ENCODE peak calls at places on chromosomes 13 and 19, in seven cellular contexts. One of them, this sample, is unnamed.

GRCh38 chr13:100547805-100548204 is 40.8 kb downstream of the GGACT start:
- DNase-seq in NCI-H460: no peak
- DNase-seq in fibroblast of gingiva: peak; percentile 71
- DNase-seq in stimulated activated CD8-positive, alpha-beta memory T cell treated with anti-CD3 and anti-CD28 coated beads, Interleukin-2, amount 100 ng/mL, for 48 hours: no peak
- DNase-seq in T-cell: no peak
- DNase-seq in NCI-H748 treated with DMSO at 0.1 percent for 48 hours: no peak
- DNase-seq in T follicular helper cell: no peak
- DNase-seq in this sample: no peak

GRCh38 chr13:44854264-44855060 is 134.8 kb downstream of the NUFIP1 start:
- DNase-seq in NCI-H460: no peak
- DNase-seq in fibroblast of gingiva: no peak
- DNase-seq in stimulated activated CD8-positive, alpha-beta memory T cell treated with anti-CD3 and anti-CD28 coated beads, Interleukin-2, amount 100 ng/mL, for 48 hours: no peak
- DNase-seq in T-cell: no peak
- DNase-seq in NCI-H748 treated with DMSO at 0.1 percent for 48 hours: peak; percentile 79
- DNase-seq in T follicular helper cell: no peak
- DNase-seq in this sample: no peak

GRCh38 chr19:49042177-49042576 is 1.5 kb upstream of the CGB5 start:
- DNase-seq in NCI-H460: no peak
- DNase-seq in fibroblast of gingiva: no peak
- DNase-seq in stimulated activated CD8-positive, alpha-beta memory T cell treated with anti-CD3 and anti-CD28 coated beads, Interleukin-2, amount 100 ng/mL, for 48 hours: no peak
- DNase-seq in T-cell: no peak
- DNase-seq in NCI-H748 treated with DMSO at 0.1 percent for 48 hours: no peak
- DNase-seq in T follicular helper cell: no peak
- DNase-seq in this sample: no peak

GRCh38 chr19:10003271-10003670 is 7.0 kb downstream of the COL5A3 start:
- DNase-seq in NCI-H460: no peak
- DNase-seq in fibroblast of gingiva: no peak
- DNase-seq in stimulated activated CD8-positive, alpha-beta memory T cell treated with anti-CD3 and anti-CD28 coated beads, Interleukin-2, amount 100 ng/mL, for 48 hours: no peak
- DNase-seq in T-cell: no peak
- DNase-seq in NCI-H748 treated with DMSO at 0.1 percent for 48 hours: no peak
- DNase-seq in T follicular helper cell: no peak
- DNase-seq in this sample: no peak

GRCh38 chr13:26941345-26942174 is 181.0 kb upstream of the GPR12 start:
- DNase-seq in NCI-H460: no peak
- DNase-seq in fibroblast of gingiva: no peak
- DNase-seq in stimulated activated CD8-positive, alpha-beta memory T cell treated with anti-CD3 and anti-CD28 coated beads, Interleukin-2, amount 100 ng/mL, for 48 hours: peak; percentile 4
- DNase-seq in T-cell: no peak
- DNase-seq in NCI-H748 treated with DMSO at 0.1 percent for 48 hours: no peak
- DNase-seq in T follicular helper cell: no peak
- DNase-seq in this sample: no peak

GRCh38 chr19:47002106-47002766 is 17.4 kb upstream of the NPAS1 start:
- DNase-seq in NCI-H460: no peak
- DNase-seq in fibroblast of gingiva: no peak
- DNase-seq in stimulated activated CD8-positive, alpha-beta memory T cell treated with anti-CD3 and anti-CD28 coated beads, Interleukin-2, amount 100 ng/mL, for 48 hours: no peak
- DNase-seq in T-cell: no peak
- DNase-seq in NCI-H748 treated with DMSO at 0.1 percent for 48 hours: no peak
- DNase-seq in T follicular helper cell: no peak
- DNase-seq in this sample: no peak

GRCh38 chr13:104143760-104144406 is 1077.7 kb upstream of the SLC10A2 start:
- DNase-seq in NCI-H460: no peak
- DNase-seq in fibroblast of gingiva: no peak
- DNase-seq in stimulated activated CD8-positive, alpha-beta memory T cell treated with anti-CD3 and anti-CD28 coated beads, Interleukin-2, amount 100 ng/mL, for 48 hours: no peak
- DNase-seq in T-cell: no peak
- DNase-seq in NCI-H748 treated with DMSO at 0.1 percent for 48 hours: peak; percentile 51
- DNase-seq in T follicular helper cell: no peak
- DNase-seq in this sample: no peak

GRCh38 chr19:42495663-42496062 is 32.6 kb downstream of the CEACAM1 start:
- DNase-seq in NCI-H460: no peak
- DNase-seq in fibroblast of gingiva: no peak
- DNase-seq in stimulated activated CD8-positive, alpha-beta memory T cell treated with anti-CD3 and anti-CD28 coated beads, Interleukin-2, amount 100 ng/mL, for 48 hours: no peak
- DNase-seq in T-cell: no peak
- DNase-seq in NCI-H748 treated with DMSO at 0.1 percent for 48 hours: no peak
- DNase-seq in T follicular helper cell: no peak
- DNase-seq in this sample: no peak

GRCh38 chr13:103466761-103467160 is 400.5 kb upstream of the SLC10A2 start:
- DNase-seq in NCI-H460: no peak
- DNase-seq in fibroblast of gingiva: no peak
- DNase-seq in stimulated activated CD8-positive, alpha-beta memory T cell treated with anti-CD3 and anti-CD28 coated beads, Interleukin-2, amount 100 ng/mL, for 48 hours: no peak
- DNase-seq in T-cell: no peak
- DNase-seq in NCI-H748 treated with DMSO at 0.1 percent for 48 hours: no peak
- DNase-seq in T follicular helper cell: no peak
- DNase-seq in this sample: no peak

GRCh38 chr19:56837492-56837891 is 3.0 kb downstream of the PEG3 start:
- DNase-seq in NCI-H460: no peak
- DNase-seq in fibroblast of gingiva: no peak
- DNase-seq in stimulated activated CD8-positive, alpha-beta memory T cell treated with anti-CD3 and anti-CD28 coated beads, Interleukin-2, amount 100 ng/mL, for 48 hours: no peak
- DNase-seq in T-cell: no peak
- DNase-seq in NCI-H748 treated with DMSO at 0.1 percent for 48 hours: no peak
- DNase-seq in T follicular helper cell: no peak
- DNase-seq in this sample: no peak

GRCh38 chr19:28403698-28404099 is 809.3 kb downstream of the UQCRFS1 start:
- DNase-seq in NCI-H460: no peak
- DNase-seq in fibroblast of gingiva: no peak
- DNase-seq in stimulated activated CD8-positive, alpha-beta memory T cell treated with anti-CD3 and anti-CD28 coated beads, Interleukin-2, amount 100 ng/mL, for 48 hours: no peak
- DNase-seq in T-cell: no peak
- DNase-seq in NCI-H748 treated with DMSO at 0.1 percent for 48 hours: no peak
- DNase-seq in T follicular helper cell: no peak
- DNase-seq in this sample: no peak

GRCh38 chr19:32708457-32708856 is 11.1 kb upstream of the TDRD12 start:
- DNase-seq in NCI-H460: no peak
- DNase-seq in fibroblast of gingiva: no peak
- DNase-seq in stimulated activated CD8-positive, alpha-beta memory T cell treated with anti-CD3 and anti-CD28 coated beads, Interleukin-2, amount 100 ng/mL, for 48 hours: no peak
- DNase-seq in T-cell: no peak
- DNase-seq in NCI-H748 treated with DMSO at 0.1 percent for 48 hours: no peak
- DNase-seq in T follicular helper cell: no peak
- DNase-seq in this sample: no peak

GRCh38 chr19:1055886-1056620 is 10.9 kb upstream of the ARHGAP45 start:
- DNase-seq in NCI-H460: no peak
- DNase-seq in fibroblast of gingiva: no peak
- DNase-seq in stimulated activated CD8-positive, alpha-beta memory T cell treated with anti-CD3 and anti-CD28 coated beads, Interleukin-2, amount 100 ng/mL, for 48 hours: no peak
- DNase-seq in T-cell: no peak
- DNase-seq in NCI-H748 treated with DMSO at 0.1 percent for 48 hours: no peak
- DNase-seq in T follicular helper cell: no peak
- DNase-seq in this sample: no peak

GRCh38 chr13:28313579-28313978 is 175.2 kb downstream of the PAN3 start:
- DNase-seq in NCI-H460: no peak
- DNase-seq in fibroblast of gingiva: peak; percentile 39
- DNase-seq in stimulated activated CD8-positive, alpha-beta memory T cell treated with anti-CD3 and anti-CD28 coated beads, Interleukin-2, amount 100 ng/mL, for 48 hours: no peak
- DNase-seq in T-cell: no peak
- DNase-seq in NCI-H748 treated with DMSO at 0.1 percent for 48 hours: no peak
- DNase-seq in T follicular helper cell: no peak
- DNase-seq in this sample: no peak

GRCh38 chr13:30329009-30329585 is 21.7 kb upstream of the KATNAL1 start:
- DNase-seq in NCI-H460: no peak
- DNase-seq in fibroblast of gingiva: no peak
- DNase-seq in stimulated activated CD8-positive, alpha-beta memory T cell treated with anti-CD3 and anti-CD28 coated beads, Interleukin-2, amount 100 ng/mL, for 48 hours: no peak
- DNase-seq in T-cell: no peak
- DNase-seq in NCI-H748 treated with DMSO at 0.1 percent for 48 hours: no peak
- DNase-seq in T follicular helper cell: no peak
- DNase-seq in this sample: no peak

GRCh38 chr13:42819712-42820111 is 38.3 kb downstream of the FAM216B start:
- DNase-seq in NCI-H460: no peak
- DNase-seq in fibroblast of gingiva: no peak
- DNase-seq in stimulated activated CD8-positive, alpha-beta memory T cell treated with anti-CD3 and anti-CD28 coated beads, Interleukin-2, amount 100 ng/mL, for 48 hours: no peak
- DNase-seq in T-cell: no peak
- DNase-seq in NCI-H748 treated with DMSO at 0.1 percent for 48 hours: no peak
- DNase-seq in T follicular helper cell: no peak
- DNase-seq in this sample: no peak

GRCh38 chr13:68428292-68428691 is 1198.2 kb upstream of the PCDH9 start:
- DNase-seq in NCI-H460: no peak
- DNase-seq in fibroblast of gingiva: no peak
- DNase-seq in stimulated activated CD8-positive, alpha-beta memory T cell treated with anti-CD3 and anti-CD28 coated beads, Interleukin-2, amount 100 ng/mL, for 48 hours: no peak
- DNase-seq in T-cell: no peak
- DNase-seq in NCI-H748 treated with DMSO at 0.1 percent for 48 hours: no peak
- DNase-seq in T follicular helper cell: no peak
- DNase-seq in this sample: no peak

GRCh38 chr13:24491853-24492252 is 20.7 kb downstream of the PARP4 start:
- DNase-seq in NCI-H460: no peak
- DNase-seq in fibroblast of gingiva: no peak
- DNase-seq in stimulated activated CD8-positive, alpha-beta memory T cell treated with anti-CD3 and anti-CD28 coated beads, Interleukin-2, amount 100 ng/mL, for 48 hours: no peak
- DNase-seq in T-cell: no peak
- DNase-seq in NCI-H748 treated with DMSO at 0.1 percent for 48 hours: no peak
- DNase-seq in T follicular helper cell: no peak
- DNase-seq in this sample: no peak

GRCh38 chr13:20395061-20395916 is 130.4 kb downstream of the CRYL1 start:
- DNase-seq in NCI-H460: no peak
- DNase-seq in fibroblast of gingiva: no peak
- DNase-seq in stimulated activated CD8-positive, alpha-beta memory T cell treated with anti-CD3 and anti-CD28 coated beads, Interleukin-2, amount 100 ng/mL, for 48 hours: no peak
- DNase-seq in T-cell: no peak
- DNase-seq in NCI-H748 treated with DMSO at 0.1 percent for 48 hours: no peak
- DNase-seq in T follicular helper cell: no peak
- DNase-seq in this sample: no peak

GRCh38 chr13:99086149-99086868 is 108.4 kb upstream of the DOCK9 start:
- DNase-seq in NCI-H460: peak; percentile 20
- DNase-seq in fibroblast of gingiva: peak; percentile 49
- DNase-seq in stimulated activated CD8-positive, alpha-beta memory T cell treated with anti-CD3 and anti-CD28 coated beads, Interleukin-2, amount 100 ng/mL, for 48 hours: peak; percentile 45
- DNase-seq in T-cell: peak; percentile 60
- DNase-seq in NCI-H748 treated with DMSO at 0.1 percent for 48 hours: no peak
- DNase-seq in T follicular helper cell: peak; percentile 57
- DNase-seq in this sample: peak; percentile 60

GRCh38 chr13:59568306-59568705 is 595.4 kb downstream of the DIAPH3 start:
- DNase-seq in NCI-H460: no peak
- DNase-seq in fibroblast of gingiva: no peak
- DNase-seq in stimulated activated CD8-positive, alpha-beta memory T cell treated with anti-CD3 and anti-CD28 coated beads, Interleukin-2, amount 100 ng/mL, for 48 hours: no peak
- DNase-seq in T-cell: no peak
- DNase-seq in NCI-H748 treated with DMSO at 0.1 percent for 48 hours: no peak
- DNase-seq in T follicular helper cell: no peak
- DNase-seq in this sample: no peak

GRCh38 chr19:20928371-20928770 is 5.3 kb downstream of the ZNF85 start:
- DNase-seq in NCI-H460: no peak
- DNase-seq in fibroblast of gingiva: peak; percentile 3
- DNase-seq in stimulated activated CD8-positive, alpha-beta memory T cell treated with anti-CD3 and anti-CD28 coated beads, Interleukin-2, amount 100 ng/mL, for 48 hours: no peak
- DNase-seq in T-cell: no peak
- DNase-seq in NCI-H748 treated with DMSO at 0.1 percent for 48 hours: no peak
- DNase-seq in T follicular helper cell: no peak
- DNase-seq in this sample: no peak

GRCh38 chr19:38142176-38143035 is 81.6 kb downstream of the DPF1 start:
- DNase-seq in NCI-H460: peak; percentile 23
- DNase-seq in fibroblast of gingiva: peak; percentile 27
- DNase-seq in stimulated activated CD8-positive, alpha-beta memory T cell treated with anti-CD3 and anti-CD28 coated beads, Interleukin-2, amount 100 ng/mL, for 48 hours: peak; percentile 51
- DNase-seq in T-cell: no peak
- DNase-seq in NCI-H748 treated with DMSO at 0.1 percent for 48 hours: peak; percentile 40
- DNase-seq in T follicular helper cell: peak; percentile 10
- DNase-seq in this sample: peak; percentile 53

GRCh38 chr13:80469841-80470378 is 129.0 kb upstream of the SPRY2 start:
- DNase-seq in NCI-H460: peak; percentile 43
- DNase-seq in fibroblast of gingiva: peak; percentile 98
- DNase-seq in stimulated activated CD8-positive, alpha-beta memory T cell treated with anti-CD3 and anti-CD28 coated beads, Interleukin-2, amount 100 ng/mL, for 48 hours: no peak
- DNase-seq in T-cell: no peak
- DNase-seq in NCI-H748 treated with DMSO at 0.1 percent for 48 hours: no peak
- DNase-seq in T follicular helper cell: no peak
- DNase-seq in this sample: no peak

GRCh38 chr19:53463263-53463662 is 4.3 kb upstream of the ZNF813 start:
- DNase-seq in NCI-H460: no peak
- DNase-seq in fibroblast of gingiva: no peak
- DNase-seq in stimulated activated CD8-positive, alpha-beta memory T cell treated with anti-CD3 and anti-CD28 coated beads, Interleukin-2, amount 100 ng/mL, for 48 hours: no peak
- DNase-seq in T-cell: no peak
- DNase-seq in NCI-H748 treated with DMSO at 0.1 percent for 48 hours: no peak
- DNase-seq in T follicular helper cell: no peak
- DNase-seq in this sample: no peak

GRCh38 chr13:38385152-38385891 is 35.7 kb downstream of the UFM1 start:
- DNase-seq in NCI-H460: no peak
- DNase-seq in fibroblast of gingiva: no peak
- DNase-seq in stimulated activated CD8-positive, alpha-beta memory T cell treated with anti-CD3 and anti-CD28 coated beads, Interleukin-2, amount 100 ng/mL, for 48 hours: no peak
- DNase-seq in T-cell: no peak
- DNase-seq in NCI-H748 treated with DMSO at 0.1 percent for 48 hours: no peak
- DNase-seq in T follicular helper cell: no peak
- DNase-seq in this sample: no peak

GRCh38 chr13:102191951-102192461 is 209.8 kb downstream of the FGF14 start:
- DNase-seq in NCI-H460: peak; percentile 18
- DNase-seq in fibroblast of gingiva: no peak
- DNase-seq in stimulated activated CD8-positive, alpha-beta memory T cell treated with anti-CD3 and anti-CD28 coated beads, Interleukin-2, amount 100 ng/mL, for 48 hours: no peak
- DNase-seq in T-cell: no peak
- DNase-seq in NCI-H748 treated with DMSO at 0.1 percent for 48 hours: peak; percentile 39
- DNase-seq in T follicular helper cell: no peak
- DNase-seq in this sample: no peak

GRCh38 chr19:41597600-41598041 is 21.7 kb downstream of the CEACAM21 start:
- DNase-seq in NCI-H460: peak; percentile 50
- DNase-seq in fibroblast of gingiva: peak; percentile 44
- DNase-seq in stimulated activated CD8-positive, alpha-beta memory T cell treated with anti-CD3 and anti-CD28 coated beads, Interleukin-2, amount 100 ng/mL, for 48 hours: peak; percentile 57
- DNase-seq in T-cell: peak; percentile 56
- DNase-seq in NCI-H748 treated with DMSO at 0.1 percent for 48 hours: peak; percentile 83
- DNase-seq in T follicular helper cell: peak; percentile 65
- DNase-seq in this sample: peak; percentile 46

GRCh38 chr13:73958657-73959397 is 175.4 kb downstream of the KLF12 start:
- DNase-seq in NCI-H460: no peak
- DNase-seq in fibroblast of gingiva: no peak
- DNase-seq in stimulated activated CD8-positive, alpha-beta memory T cell treated with anti-CD3 and anti-CD28 coated beads, Interleukin-2, amount 100 ng/mL, for 48 hours: no peak
- DNase-seq in T-cell: no peak
- DNase-seq in NCI-H748 treated with DMSO at 0.1 percent for 48 hours: no peak
- DNase-seq in T follicular helper cell: no peak
- DNase-seq in this sample: no peak